ENCODE peak calls at places on chromosomes 7 and 10, in ten cellular contexts. P, C, B, Z, Y, V, L, D, F and E are unnamed samples.

GRCh38 chr10:82572686-82573226 is 697.8 kb downstream of the NRG3 start:
- DNase-seq in P (no peak), C (no peak), B (no peak), Z (no peak), Y (no peak), V (no peak), L (no peak), D (no peak), F (no peak), E (no peak)

GRCh38 chr7:91569702-91570457 is 305.6 kb downstream of the FZD1 start:
- DNase-seq in P (no peak), C (no peak), B (no peak), Z (no peak), Y (no peak), V (no peak), L (no peak), D (no peak), F (peak; percentile 30), E (no peak)

GRCh38 chr7:116511552-116512523 is 12.3 kb downstream of the CAV2 start:
- DNase-seq in P (peak; percentile 19), C (peak; percentile 47), B (peak; percentile 71), Z (peak; percentile 44), Y (peak; percentile 69), V (no peak), L (no peak), D (no peak), F (peak; percentile 91), E (no peak)

GRCh38 chr10:88557659-88558058 is 25.5 kb downstream of the RNLS start:
- DNase-seq in P (no peak), C (no peak), B (no peak), Z (no peak), Y (peak; percentile 81), V (no peak), L (no peak), D (no peak), F (peak; percentile 55), E (no peak)

GRCh38 chr7:18829518-18830252 is 287.8 kb downstream of the TWIST1 start:
- DNase-seq in P (peak; percentile 19), C (no peak), B (no peak), Z (no peak), Y (peak; percentile 68), V (no peak), L (no peak), D (no peak), F (peak; percentile 18), E (no peak)

GRCh38 chr7:12146813-12147212 is 64.3 kb upstream of the TMEM106B start:
- DNase-seq in P (no peak), C (no peak), B (no peak), Z (no peak), Y (no peak), V (no peak), L (no peak), D (no peak), F (no peak), E (no peak)

GRCh38 chr7:81158189-81158588 is 239.3 kb upstream of the SEMA3C start:
- DNase-seq in P (no peak), C (no peak), B (peak; percentile 43), Z (no peak), Y (no peak), V (no peak), L (no peak), D (no peak), F (no peak), E (no peak)

GRCh38 chr7:13099197-13099795 is 411.9 kb downstream of the ARL4A start:
- DNase-seq in P (peak; percentile 40), C (no peak), B (no peak), Z (no peak), Y (peak; percentile 64), V (no peak), L (no peak), D (no peak), F (peak; percentile 96), E (peak; percentile 88)

GRCh38 chr7:103989200-103989784 is at the start of gene RELN:
- DNase-seq in P (peak; percentile 46), C (no peak), B (peak; percentile 72), Z (no peak), Y (peak; percentile 17), V (peak; percentile 6), L (no peak), D (no peak), F (no peak), E (no peak)

GRCh38 chr7:14184292-14184864 is 194.9 kb upstream of the ETV1 start:
- DNase-seq in P (no peak), C (no peak), B (no peak), Z (no peak), Y (no peak), V (no peak), L (no peak), D (no peak), F (no peak), E (no peak)

GRCh38 chr7:36734731-36735130 is 10.4 kb upstream of the AOAH start:
- DNase-seq in P (no peak), C (no peak), B (no peak), Z (no peak), Y (no peak), V (no peak), L (no peak), D (no peak), F (no peak), E (no peak)

GRCh38 chr10:71212249-71213126 is at the start of gene UNC5B:
- DNase-seq in P (peak; percentile 92), C (peak; percentile 80), B (peak; percentile 79), Z (peak; percentile 42), Y (peak; percentile 85), V (peak; percentile 72), L (peak; percentile 94), D (peak; percentile 94), F (peak; percentile 53), E (peak; percentile 52)

GRCh38 chr7:129438839-129439640 is 4.8 kb downstream of the STRIP2 start:
- DNase-seq in P (peak; percentile 49), C (no peak), B (no peak), Z (no peak), Y (peak; percentile 70), V (no peak), L (no peak), D (no peak), F (peak; percentile 98), E (peak; percentile 74)

GRCh38 chr10:605632-606325 is 83.7 kb downstream of the DIP2C start:
- DNase-seq in P (no peak), C (no peak), B (no peak), Z (no peak), Y (no peak), V (no peak), L (peak; percentile 57), D (peak; percentile 49), F (no peak), E (no peak)

GRCh38 chr7:81691199-81691821 is 78.5 kb downstream of the HGF start:
- DNase-seq in P (no peak), C (no peak), B (no peak), Z (no peak), Y (peak; percentile 55), V (no peak), L (no peak), D (no peak), F (peak; percentile 30), E (no peak)

GRCh38 chr10:112643600-112643999 is 196.6 kb downstream of the VTI1A start:
- DNase-seq in P (no peak), C (no peak), B (no peak), Z (no peak), Y (no peak), V (no peak), L (no peak), D (no peak), F (peak; percentile 60), E (no peak)

GRCh38 chr7:6691609-6692106 is 15.1 kb downstream of the ZNF12 start:
- DNase-seq in P (no peak), C (no peak), B (no peak), Z (no peak), Y (peak; percentile 30), V (no peak), L (no peak), D (no peak), F (peak; percentile 22), E (no peak)

GRCh38 chr7:111137296-111138195 is 46.6 kb downstream of the LRRN3 start:
- DNase-seq in P (no peak), C (no peak), B (no peak), Z (no peak), Y (peak; percentile 54), V (peak; percentile 46), L (peak; percentile 60), D (no peak), F (peak; percentile 35), E (no peak)